ENCODE peak calls at places on chromosomes 4 and X, in ten cellular contexts. R, U, Y, E, N, A, O, V, I and P are unnamed samples.

GRCh38 chr4:148373093-148373492 is 69.1 kb downstream of the NR3C2 start:
- ATAC-seq in U (no peak), V (no peak), E (no peak), R (no peak), A (no peak), N (no peak), O (no peak), I (no peak), Y (no peak), P (no peak)

GRCh38 chrX:38293741-38294140 is 33.6 kb downstream of the RPGR start:
- ATAC-seq in E (no peak), N (no peak), U (no peak), Y (no peak), V (no peak), A (no peak), O (no peak), I (no peak), R (no peak), P (no peak)

GRCh38 chr4:142801966-142802365 is 44.1 kb downstream of the INPP4B start:
- ATAC-seq in V (no peak), E (no peak), Y (no peak), I (no peak), U (no peak), A (no peak), N (no peak), R (no peak), O (no peak), P (no peak)

GRCh38 chr4:109359040-109359646 is 56.7 kb upstream of the COL25A1 start:
- ATAC-seq in N (no peak), O (no peak), E (no peak), V (no peak), A (no peak), U (no peak), R (no peak), Y (no peak), I (no peak), P (no peak)

GRCh38 chr4:6663596-6664393 is 23.3 kb downstream of the MRFAP1 start:
- ATAC-seq in R (peak), Y (no peak), E (peak), I (no peak), O (peak), U (peak), V (no peak), A (no peak), N (peak), P (peak)

GRCh38 chrX:18996536-18996935 is 12.6 kb upstream of the PHKA2 start:
- ATAC-seq in N (no peak), U (no peak), O (no peak), V (no peak), E (no peak), R (no peak), I (no peak), A (no peak), Y (no peak), P (no peak)

GRCh38 chrX:136714626-136715599 is 65.8 kb downstream of the ARHGEF6 start:
- ATAC-seq in I (no peak), U (no peak), V (no peak), O (no peak), A (no peak), N (no peak), E (no peak), R (no peak), Y (no peak), P (no peak)

GRCh38 chrX:23505531-23506303 is 161.6 kb upstream of the PRDX4 start:
- ATAC-seq in Y (no peak), N (no peak), O (no peak), V (no peak), I (no peak), E (no peak), R (no peak), U (no peak), A (no peak), P (no peak)

GRCh38 chrX:140091276-140091886 is 126.1 kb upstream of the CXorf66 start:
- ATAC-seq in V (peak), I (no peak), O (peak), E (no peak), U (peak), A (peak), Y (peak), N (peak), R (peak), P (peak)

GRCh38 chrX:44775726-44776125 is 68.1 kb upstream of the DUSP21 start:
- ATAC-seq in I (no peak), N (no peak), V (no peak), Y (no peak), E (no peak), A (no peak), R (no peak), O (no peak), U (no peak), P (no peak)

GRCh38 chrX:22803353-22803752 is 196.4 kb upstream of the DDX53 start:
- ATAC-seq in E (no peak), A (no peak), I (no peak), R (no peak), Y (no peak), O (no peak), V (no peak), U (no peak), N (no peak), P (no peak)

GRCh38 chr4:127145001-127145400 is 487.8 kb upstream of the INTU start:
- ATAC-seq in O (no peak), R (no peak), I (no peak), Y (no peak), V (no peak), A (no peak), E (no peak), U (no peak), N (peak), P (no peak)

GRCh38 chr4:66769436-66769835 is 775.9 kb downstream of the CENPC start:
- ATAC-seq in R (no peak), V (no peak), E (no peak), I (no peak), U (no peak), A (no peak), O (no peak), N (no peak), Y (no peak), P (no peak)

GRCh38 chr4:86511590-86511989 is 82.5 kb upstream of the PTPN13 start:
- ATAC-seq in E (no peak), A (no peak), R (no peak), O (no peak), V (no peak), U (no peak), Y (no peak), N (no peak), I (no peak), P (no peak)

GRCh38 chrX:40077906-40078305 is 19.9 kb downstream of the BCOR start:
- ATAC-seq in U (no peak), R (no peak), I (no peak), Y (no peak), N (no peak), E (no peak), A (no peak), V (no peak), O (no peak), P (no peak)

GRCh38 chrX:123873956-123874355 is 14.1 kb downstream of the XIAP start:
- ATAC-seq in U (no peak), A (no peak), E (no peak), O (no peak), I (no peak), N (no peak), V (no peak), Y (no peak), R (peak), P (no peak)

GRCh38 chrX:66360894-66361293 is 196.8 kb downstream of the HEPH start:
- ATAC-seq in Y (no peak), R (no peak), O (no peak), N (no peak), U (no peak), E (no peak), A (no peak), V (no peak), I (no peak), P (no peak)

GRCh38 chr4:42008011-42008786 is 17.9 kb downstream of the SLC30A9 start:
- ATAC-seq in V (no peak), Y (no peak), A (no peak), N (no peak), I (no peak), R (no peak), E (no peak), U (peak), O (no peak), P (no peak)

GRCh38 chr4:182736207-182736606 is 181.0 kb downstream of the DCTD start:
- ATAC-seq in Y (no peak), A (no peak), R (no peak), U (no peak), N (no peak), E (no peak), I (no peak), O (no peak), V (no peak), P (no peak)

GRCh38 chr4:104749062-104749461 is 254.4 kb upstream of the CXXC4 start:
- ATAC-seq in N (no peak), U (no peak), Y (no peak), V (no peak), R (no peak), E (no peak), O (no peak), I (no peak), A (no peak), P (no peak)

GRCh38 chrX:38151426-38151825 is 69.2 kb downstream of the SRPX start:
- ATAC-seq in A (no peak), V (no peak), Y (no peak), R (no peak), N (no peak), E (no peak), I (no peak), O (no peak), U (no peak), P (no peak)

GRCh38 chr4:15777697-15778096 is 431 bp upstream of the CD38 start:
- ATAC-seq in V (no peak), O (no peak), N (no peak), U (no peak), I (no peak), A (no peak), E (no peak), R (no peak), Y (no peak), P (no peak)

GRCh38 chr4:174358823-174359222 is 75.1 kb downstream of the CEP44 start:
- ATAC-seq in R (no peak), E (no peak), I (no peak), U (no peak), A (no peak), V (no peak), Y (no peak), N (no peak), O (no peak), P (no peak)

GRCh38 chrX:126237524-126237923 is 71.4 kb upstream of the DCAF12L2 start:
- ATAC-seq in U (peak), R (peak), E (no peak), N (no peak), V (no peak), A (no peak), I (no peak), O (no peak), Y (no peak), P (peak)

GRCh38 chr4:187396106-187396505 is 599.5 kb upstream of the ZFP42 start:
- ATAC-seq in R (no peak), N (no peak), Y (no peak), U (no peak), A (no peak), O (no peak), E (no peak), I (no peak), V (no peak), P (no peak)

GRCh38 chrX:81120270-81120935 is 81.3 kb downstream of the HMGN5 start:
- ATAC-seq in R (peak), U (no peak), I (peak), V (peak), A (peak), O (peak), N (peak), Y (peak), E (no peak), P (no peak)

GRCh38 chr4:140736669-140737343 is 19.4 kb downstream of the TBC1D9 start:
- ATAC-seq in R (no peak), N (no peak), Y (no peak), V (peak), O (no peak), A (no peak), U (peak), E (no peak), I (no peak), P (no peak)

GRCh38 chr4:39528056-39528465 is 822 bp upstream of the UGDH start:
- ATAC-seq in O (peak), U (peak), Y (peak), N (peak), E (peak), R (peak), A (peak), I (peak), V (peak), P (peak)

GRCh38 chrX:120790552-120790951 is 85.1 kb downstream of the CT47B1 start:
- ATAC-seq in Y (no peak), E (no peak), N (no peak), R (no peak), V (no peak), A (no peak), O (no peak), I (no peak), U (no peak), P (no peak)

GRCh38 chr4:183721207-183722081 is 62.4 kb downstream of the TRAPPC11 start:
- ATAC-seq in Y (peak), I (no peak), U (peak), O (peak), N (peak), A (peak), E (no peak), R (peak), V (peak), P (peak)

GRCh38 chr4:28690890-28691289 is 1830.2 kb downstream of the STIM2 start:
- ATAC-seq in R (no peak), I (no peak), A (no peak), Y (no peak), U (no peak), V (no peak), N (no peak), O (no peak), E (no peak), P (no peak)

GRCh38 chr4:6621556-6621927 is 18.9 kb upstream of the MRFAP1 start:
- ATAC-seq in V (no peak), E (no peak), R (no peak), Y (no peak), U (no peak), N (no peak), A (no peak), O (no peak), I (no peak), P (no peak)

GRCh38 chr4:15755781-15756180 is 22.3 kb upstream of the CD38 start:
- ATAC-seq in U (no peak), E (no peak), R (no peak), V (no peak), N (no peak), I (no peak), Y (no peak), O (no peak), A (no peak), P (no peak)

GRCh38 chrX:154366666-154367055 is 7.8 kb downstream of the FLNA start:
- ATAC-seq in U (peak), R (peak), Y (no peak), V (no peak), E (no peak), I (no peak), A (no peak), N (no peak), O (no peak), P (no peak)

GRCh38 chr4:9608300-9608699 is 164.1 kb downstream of the DEFB131A start:
- ATAC-seq in U (no peak), A (no peak), N (no peak), O (no peak), Y (no peak), R (no peak), E (no peak), I (no peak), V (no peak), P (no peak)
- TF ChIP-seq POLR2A in U (no peak), A (no peak), N (no peak), O (no peak), Y (no peak), R (no peak), E (no peak), I (no peak), V (no peak), P (no peak)

GRCh38 chr4:118950224-118950623 is 61.6 kb downstream of the SYNPO2 start:
- ATAC-seq in I (peak), O (no peak), A (no peak), R (no peak), Y (no peak), E (no peak), V (no peak), N (no peak), U (peak), P (no peak)
- TF ChIP-seq POLR2A in I (no peak), O (no peak), A (no peak), R (no peak), Y (no peak), E (no peak), V (no peak), N (no peak), U (no peak), P (no peak)

GRCh38 chrX:96684339-96685204 is at the start of gene DIAPH2:
- ATAC-seq in V (peak), O (peak), I (peak), U (peak), Y (no peak), R (peak), A (peak), N (peak), E (peak), P (peak)
- TF ChIP-seq POLR2A in V (peak), O (peak), I (no peak), U (peak), Y (no peak), R (peak), A (peak), N (peak), E (peak), P (peak)

DNA sequence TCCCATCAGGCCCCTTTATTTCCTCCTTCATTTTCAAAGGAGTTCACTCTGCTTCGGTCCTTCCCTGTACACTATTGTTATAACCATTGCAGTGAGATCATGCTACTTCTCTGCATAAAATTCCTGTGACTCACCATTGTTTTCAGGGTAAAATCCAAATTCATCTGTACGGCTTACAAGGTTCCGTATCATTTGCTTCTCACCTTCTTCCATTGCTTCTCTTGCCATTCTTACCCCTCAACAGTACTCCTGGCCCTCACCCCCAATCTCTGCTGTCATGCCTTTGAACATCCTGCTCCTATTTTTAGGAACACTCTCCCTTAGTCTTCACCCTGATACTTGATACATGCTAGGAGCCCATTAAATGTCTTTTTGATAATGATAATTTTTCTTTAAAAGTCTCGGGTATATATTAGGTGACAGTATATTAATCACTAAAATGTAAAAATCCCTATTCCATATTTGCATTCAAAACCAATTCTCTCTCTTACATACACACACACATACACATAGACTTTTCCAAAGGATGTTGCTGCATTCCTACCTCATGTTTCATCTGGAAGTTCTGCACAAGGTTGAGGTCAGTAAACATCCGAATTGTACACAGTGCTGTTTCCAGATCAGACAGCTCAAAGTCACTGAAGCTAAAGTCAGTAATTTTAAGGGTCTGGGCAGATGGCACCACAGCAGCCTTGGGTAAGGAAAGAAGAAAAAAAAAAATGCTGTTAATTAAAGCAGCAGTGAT is 103.4 kb downstream of the PDE5A start:
- ATAC-seq in U (no peak), R (no peak), Y (no peak), A (no peak), N (peak), V (peak), I (no peak), O (peak), E (no peak), P (peak)
- TF ChIP-seq POLR2A in U (no peak), R (no peak), Y (no peak), A (no peak), N (no peak), V (no peak), I (no peak), O (no peak), E (no peak), P (no peak)

DNA sequence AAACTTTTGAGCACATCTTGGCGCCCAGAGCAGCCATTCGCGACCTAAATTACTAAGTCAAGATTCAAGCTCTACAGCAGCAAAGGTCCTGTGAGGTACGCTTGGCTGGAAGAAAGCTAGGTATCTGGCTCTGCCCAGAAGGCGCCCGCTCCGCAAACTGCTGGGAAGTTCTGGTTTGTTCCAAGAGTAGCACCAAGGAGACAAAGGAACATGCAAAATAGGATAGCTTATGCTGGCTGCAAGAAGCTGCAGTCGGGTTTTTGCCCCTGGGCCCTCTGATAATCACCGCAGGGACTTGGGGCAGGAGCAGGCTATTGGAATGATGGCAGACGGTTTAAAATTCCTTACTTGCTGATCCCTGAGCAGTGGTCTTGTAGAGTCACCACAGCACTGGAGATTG is 3.0 kb upstream of the TBX22 start:
- ATAC-seq in E (no peak), U (no peak), R (no peak), O (no peak), A (no peak), I (no peak), V (no peak), Y (no peak), N (no peak), P (no peak)
- TF ChIP-seq POLR2A in E (no peak), U (no peak), R (no peak), O (no peak), A (no peak), I (no peak), V (no peak), Y (no peak), N (no peak), P (no peak)

DNA sequence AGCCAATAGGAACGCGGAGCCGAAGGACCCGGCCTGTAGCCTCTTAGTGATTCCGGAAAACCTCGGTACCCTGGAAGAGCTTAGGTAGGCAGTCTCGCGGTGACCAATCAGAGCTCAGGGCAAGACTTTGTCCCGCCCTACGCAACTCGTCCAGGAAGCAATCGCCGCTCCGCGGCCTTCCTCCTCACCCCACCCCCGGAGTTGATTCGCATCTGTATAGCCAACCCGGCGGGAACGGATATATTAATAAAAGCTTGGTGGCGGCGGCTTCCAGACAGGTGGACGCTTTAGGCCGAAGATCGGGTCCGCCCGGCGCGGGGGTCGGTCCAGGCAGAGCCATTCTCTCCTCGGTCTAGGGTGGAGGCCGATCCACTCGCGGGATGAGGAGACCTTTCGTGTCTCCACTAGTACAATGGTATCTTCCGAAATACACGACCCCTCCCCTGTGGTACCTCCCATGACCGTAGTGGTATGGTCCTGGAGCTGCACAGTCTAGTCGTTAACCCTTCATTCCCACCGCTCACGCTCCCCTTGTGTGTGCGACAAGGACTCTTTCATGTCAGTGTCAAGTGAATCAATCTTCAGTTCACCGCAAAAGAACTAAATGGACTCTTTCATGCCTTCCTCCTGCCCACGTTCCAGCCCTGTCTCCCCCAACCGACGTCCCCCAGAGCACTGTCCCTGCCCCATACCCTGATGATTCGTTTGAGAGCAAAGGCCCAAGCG is 24.2 kb upstream of the GLOD5 start:
- ATAC-seq in N (peak), E (peak), I (peak), V (peak), O (peak), A (peak), U (peak), R (peak), Y (peak), P (peak)
- TF ChIP-seq POLR2A in N (peak), E (peak), I (peak), V (peak), O (peak), A (peak), U (peak), R (peak), Y (peak), P (peak)